ENCODE peak calls at places on chromosomes 11 and 22, in five cellular contexts. K is transverse colon, J is brain microvascular endothelial cell, M is aorta, U is HepG2. P is an unnamed sample.

GRCh38 chr11:46916669-46917108 is 1.7 kb downstream of the LRP4 start:
- DNase-seq in K (peak; percentile 62), M (peak; percentile 64), U (peak; percentile 55), J (peak; percentile 45), P (peak; percentile 75)

GRCh38 chr11:122108192-122108799 is 7.7 kb downstream of the BLID start:
- DNase-seq in K (no peak), U (peak; percentile 29), J (peak; percentile 67), M (no peak), P (no peak)

GRCh38 chr11:6568191-6568918 is 35.1 kb downstream of the RRP8 start:
- DNase-seq in K (no peak), M (no peak), U (no peak), J (peak; percentile 45), P (no peak)

GRCh38 chr11:119806064-119806915 is 77.3 kb upstream of the NECTIN1 start:
- DNase-seq in K (peak; percentile 39), M (no peak), U (no peak), J (no peak), P (no peak)

GRCh38 chr11:130592056-130592455 is 143.6 kb downstream of the ADAMTS15 start:
- DNase-seq in U (no peak), K (no peak), J (peak; percentile 18), M (no peak), P (no peak)

GRCh38 chr11:80103149-80103859 is 662.5 kb upstream of the TENM4 start:
- DNase-seq in K (no peak), U (peak; percentile 15), J (peak; percentile 90), M (no peak), P (no peak)

GRCh38 chr11:1085440-1086170 is 10.9 kb downstream of the MUC2 start:
- DNase-seq in K (no peak), J (no peak), U (no peak), M (peak; percentile 45), P (no peak)

GRCh38 chr11:62556872-62557631 is 10.4 kb upstream of the AHNAK start:
- DNase-seq in U (no peak), J (no peak), K (peak; percentile 58), M (peak; percentile 48), P (no peak)

GRCh38 chr11:47916361-47916841 is 64.0 kb upstream of the PTPRJ start:
- DNase-seq in U (no peak), M (peak; percentile 70), J (no peak), K (no peak), P (no peak)

GRCh38 chr11:94757037-94757681 is 11.0 kb upstream of the AMOTL1 start:
- DNase-seq in M (no peak), K (no peak), U (no peak), J (no peak), P (no peak)

GRCh38 chr22:36577019-36577418 is 48.1 kb upstream of the EIF3D start:
- DNase-seq in K (no peak), M (no peak), J (peak; percentile 89), U (peak; percentile 3), P (no peak)

GRCh38 chr22:48757581-48757980 is 1070.1 kb downstream of the BRD1 start:
- DNase-seq in U (no peak), M (no peak), J (no peak), K (no peak), P (no peak)

GRCh38 chr22:49083607-49084006 is 744.1 kb downstream of the BRD1 start:
- DNase-seq in U (no peak), K (no peak), J (no peak), M (no peak), P (no peak)

GRCh38 chr22:49449377-49449776 is 378.3 kb downstream of the BRD1 start:
- DNase-seq in U (no peak), K (no peak), M (no peak), J (no peak), P (no peak)

GRCh38 chr11:47261291-47261800 is 3.5 kb downstream of the NR1H3 start:
- DNase-seq in U (no peak), M (no peak), J (no peak), K (no peak), P (no peak)

GRCh38 chr22:30234786-30235470 is 11.6 kb downstream of the LIF start:
- DNase-seq in U (no peak), M (no peak), K (no peak), J (no peak), P (no peak)

GRCh38 chr11:116692318-116693106 is 80.3 kb downstream of the BUD13 start:
- DNase-seq in K (no peak), M (no peak), J (no peak), U (no peak), P (no peak)

GRCh38 chr11:95599959-95600586 is 189.5 kb downstream of the FAM76B start:
- DNase-seq in M (no peak), U (no peak), J (no peak), K (no peak), P (no peak)

GRCh38 chr11:12238420-12238819 is 128.0 kb downstream of the MICAL2 start:
- DNase-seq in M (no peak), U (no peak), J (no peak), K (no peak), P (no peak)

GRCh38 chr11:12241401-12241800 is 131.0 kb downstream of the MICAL2 start:
- DNase-seq in U (no peak), M (no peak), J (no peak), K (no peak), P (no peak)

GRCh38 chr11:12240669-12241068 is 130.3 kb downstream of the MICAL2 start:
- DNase-seq in K (no peak), U (no peak), M (no peak), J (no peak), P (no peak)

GRCh38 chr11:12237381-12237784 is 127.0 kb downstream of the MICAL2 start:
- DNase-seq in J (no peak), K (no peak), U (no peak), M (no peak), P (no peak)

DNA sequence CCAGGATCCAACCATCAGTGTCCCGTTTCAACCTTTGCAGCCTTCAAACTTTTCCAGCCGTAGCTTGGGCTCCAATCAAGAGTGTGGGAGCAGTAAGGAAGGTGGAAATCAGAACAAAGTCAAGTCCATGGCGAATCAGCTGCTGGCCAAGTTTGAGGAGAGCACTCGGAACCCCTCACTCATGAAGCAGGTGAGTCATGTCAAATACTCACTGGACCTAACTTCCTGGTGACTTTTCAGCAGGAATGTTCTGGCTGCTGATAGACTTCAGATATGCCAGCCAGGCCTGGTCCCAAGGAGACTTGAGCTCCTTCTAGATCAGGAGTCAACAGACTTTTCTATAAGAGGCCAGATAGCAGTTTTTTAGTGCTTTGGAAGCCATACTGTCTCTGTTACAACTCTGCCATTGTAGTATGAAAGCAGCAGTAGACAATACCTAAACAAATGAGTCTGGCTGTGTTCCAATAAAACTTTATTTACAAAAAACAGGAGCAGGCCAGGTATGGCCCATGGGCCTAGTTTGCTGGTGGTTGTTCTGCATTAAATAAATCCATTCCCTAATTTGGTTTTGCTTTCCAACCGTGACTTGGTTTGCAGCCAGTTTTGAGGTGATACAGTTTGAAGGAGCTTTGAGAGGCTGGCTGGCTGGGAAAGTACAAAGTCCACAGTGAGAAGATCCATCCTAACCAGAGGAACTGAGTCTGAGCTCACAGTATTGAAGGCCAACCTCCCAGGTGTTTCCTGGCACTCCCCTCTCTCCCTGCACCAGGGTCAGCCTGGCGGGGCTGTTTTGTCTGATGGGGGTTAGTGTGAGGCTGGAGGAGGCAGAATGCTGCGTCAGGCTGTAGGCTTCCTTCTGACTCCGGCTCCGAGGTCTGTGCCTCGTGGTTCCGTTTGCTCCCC is 129.3 kb downstream of the MICAL2 start:
- DNase-seq in U (no peak), J (no peak), M (no peak), K (no peak), P (no peak)
- H3K36me3 ChIP-seq in U (no peaks in the 10 kb centered on the region), J (peaks cover 93% of the 10 kb centered on the region), M (no peaks in the 10 kb centered on the region), K (no peaks in the 10 kb centered on the region), P (peaks cover 97% of the 10 kb centered on the region)

DNA sequence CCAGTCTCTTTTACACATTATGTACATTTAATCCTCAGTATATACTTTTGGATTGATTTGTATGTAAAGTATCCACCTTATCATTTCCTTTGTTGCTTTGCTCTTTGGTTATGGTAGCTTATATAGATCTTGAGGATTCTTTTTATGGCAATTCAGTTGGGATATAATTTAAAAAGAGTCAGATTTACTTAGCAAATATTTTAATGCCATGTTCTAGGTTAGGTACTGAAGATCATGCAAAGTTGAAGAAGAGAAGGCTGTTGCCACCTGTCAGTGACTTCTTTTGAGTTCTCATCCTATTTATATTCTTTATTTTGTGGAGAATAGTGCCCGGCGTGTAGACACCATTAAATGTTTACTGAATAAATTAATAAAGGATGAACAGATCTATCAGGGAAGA is 279.7 kb downstream of the TMEM135 start:
- DNase-seq in K (no peak), U (no peak), M (no peak), J (no peak), P (no peak)
- H3K36me3 ChIP-seq in K (no peaks in the 10 kb centered on the region), U (peaks cover 43% of the 10 kb centered on the region), M (no peaks in the 10 kb centered on the region), J (peaks cover 5% of the 10 kb centered on the region), P (peaks cover 14% of the 10 kb centered on the region)

GRCh38 chr22:37967637-37968451 is 14.3 kb downstream of the POLR2F start:
- DNase-seq in J (no peak), K (no peak), U (no peak), M (no peak), P (no peak)
- H3K36me3 ChIP-seq in J (peaks cover 36% of the 10 kb centered on the region), K (no peaks in the 10 kb centered on the region), U (peaks cover 29% of the 10 kb centered on the region), M (no peaks in the 10 kb centered on the region), P (peaks cover 45% of the 10 kb centered on the region)

DNA sequence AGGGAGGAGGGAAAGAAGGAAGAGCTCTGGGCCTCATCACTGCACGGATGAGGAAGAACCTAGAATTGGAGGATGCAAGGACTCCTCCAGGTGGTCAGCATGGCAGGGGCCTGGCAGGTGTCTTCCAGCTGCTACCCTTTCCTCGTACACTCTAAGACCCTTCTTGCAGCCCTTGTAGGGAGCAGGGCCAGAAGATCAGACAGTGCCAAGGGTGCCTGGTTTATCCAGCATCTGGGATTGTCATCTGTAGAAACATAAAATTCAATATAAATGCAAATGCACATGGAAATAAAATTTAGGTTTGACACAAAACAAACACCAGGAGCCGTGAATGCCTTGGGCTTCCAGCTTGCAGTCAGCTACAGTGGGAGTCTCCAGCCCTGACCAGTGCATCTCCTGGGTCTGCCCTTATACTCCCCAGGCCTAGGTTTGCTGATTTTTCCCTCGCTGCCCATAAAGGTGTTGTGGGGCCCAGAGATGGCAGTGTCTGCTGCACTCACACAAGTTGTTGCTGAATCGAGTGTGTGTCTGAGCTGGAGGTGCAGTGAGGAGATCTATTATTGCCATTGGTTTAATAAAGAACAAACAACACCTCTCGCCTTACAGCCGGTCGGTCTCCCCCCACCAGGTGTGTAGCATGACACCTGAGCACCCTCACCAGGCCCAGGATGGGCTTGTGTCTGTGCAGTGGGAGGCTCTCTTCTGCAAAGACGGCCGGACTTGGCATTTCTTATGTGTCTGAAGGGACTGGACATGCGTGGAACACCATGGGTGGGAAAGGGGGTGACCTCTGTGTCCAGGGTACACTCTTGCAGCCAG is 87.1 kb downstream of the BCR start:
- DNase-seq in M (no peak), J (no peak), K (no peak), U (no peak), P (no peak)
- H3K36me3 ChIP-seq in M (no peaks in the 10 kb centered on the region), J (peaks cover 75% of the 10 kb centered on the region), K (no peaks in the 10 kb centered on the region), U (peaks cover 80% of the 10 kb centered on the region), P (peaks cover 59% of the 10 kb centered on the region)

P was measured in RWPE2.